ENCODE peak calls at places on chromosome 22, in six cellular contexts. One of them, this sample, is unnamed.

GRCh38 chr22:19917389-19918138 is 24.0 kb upstream of the COMT start:
- DNase-seq in GM13976: no peak
- DNase-seq in Kasumi-1: no peak
- DNase-seq in stimulated activated CD4-positive, alpha-beta T cell treated with anti-CD3 and anti-CD28 coated beads, TNF-alpha, amount 100 ng/mL, for 1 hour: no peak
- DNase-seq in EL: no peak
- DNase-seq in NCI-H2171: no peak
- DNase-seq in this sample: no peak

GRCh38 chr22:31841029-31841827 is 87.4 kb downstream of the DEPDC5 start:
- DNase-seq in GM13976: no peak
- DNase-seq in Kasumi-1: no peak
- DNase-seq in EL: no peak
- DNase-seq in stimulated activated CD4-positive, alpha-beta T cell treated with anti-CD3 and anti-CD28 coated beads, TNF-alpha, amount 100 ng/mL, for 1 hour: no peak
- DNase-seq in NCI-H2171: no peak
- DNase-seq in this sample: no peak

GRCh38 chr22:30234786-30235470 is 11.6 kb downstream of the LIF start:
- DNase-seq in GM13976: no peak
- DNase-seq in EL: peak; percentile 48
- DNase-seq in NCI-H2171: no peak
- DNase-seq in stimulated activated CD4-positive, alpha-beta T cell treated with anti-CD3 and anti-CD28 coated beads, TNF-alpha, amount 100 ng/mL, for 1 hour: no peak
- DNase-seq in Kasumi-1: no peak
- DNase-seq in this sample: no peak

GRCh38 chr22:30333707-30334087 is 7.0 kb upstream of the TBC1D10A start:
- DNase-seq in EL: no peak
- DNase-seq in NCI-H2171: no peak
- DNase-seq in Kasumi-1: no peak
- DNase-seq in stimulated activated CD4-positive, alpha-beta T cell treated with anti-CD3 and anti-CD28 coated beads, TNF-alpha, amount 100 ng/mL, for 1 hour: no peak
- DNase-seq in GM13976: no peak
- DNase-seq in this sample: no peak

GRCh38 chr22:45987462-45987861 is 10.5 kb upstream of the WNT7B start:
- DNase-seq in Kasumi-1: no peak
- DNase-seq in stimulated activated CD4-positive, alpha-beta T cell treated with anti-CD3 and anti-CD28 coated beads, TNF-alpha, amount 100 ng/mL, for 1 hour: no peak
- DNase-seq in EL: no peak
- DNase-seq in GM13976: no peak
- DNase-seq in NCI-H2171: no peak
- DNase-seq in this sample: no peak

GRCh38 chr22:44892803-44893730 is 116.7 kb downstream of the PHF21B start:
- DNase-seq in GM13976: peak; percentile 28
- DNase-seq in stimulated activated CD4-positive, alpha-beta T cell treated with anti-CD3 and anti-CD28 coated beads, TNF-alpha, amount 100 ng/mL, for 1 hour: no peak
- DNase-seq in EL: no peak
- DNase-seq in NCI-H2171: no peak
- DNase-seq in Kasumi-1: no peak
- DNase-seq in this sample: no peak

GRCh38 chr22:36873614-36874308 is 13.0 kb downstream of the NCF4 start:
- DNase-seq in NCI-H2171: no peak
- DNase-seq in GM13976: peak; percentile 82
- DNase-seq in Kasumi-1: peak; percentile 71
- DNase-seq in EL: peak; percentile 70
- DNase-seq in stimulated activated CD4-positive, alpha-beta T cell treated with anti-CD3 and anti-CD28 coated beads, TNF-alpha, amount 100 ng/mL, for 1 hour: no peak
- DNase-seq in this sample: peak; percentile 33

GRCh38 chr22:30801695-30802094 is 107.0 kb downstream of the OSBP2 start:
- DNase-seq in NCI-H2171: no peak
- DNase-seq in GM13976: no peak
- DNase-seq in Kasumi-1: no peak
- DNase-seq in stimulated activated CD4-positive, alpha-beta T cell treated with anti-CD3 and anti-CD28 coated beads, TNF-alpha, amount 100 ng/mL, for 1 hour: no peak
- DNase-seq in EL: no peak
- DNase-seq in this sample: no peak

GRCh38 chr22:43919106-43919965 is 4.3 kb upstream of the PNPLA3 start:
- DNase-seq in stimulated activated CD4-positive, alpha-beta T cell treated with anti-CD3 and anti-CD28 coated beads, TNF-alpha, amount 100 ng/mL, for 1 hour: no peak
- DNase-seq in Kasumi-1: no peak
- DNase-seq in GM13976: no peak
- DNase-seq in NCI-H2171: no peak
- DNase-seq in EL: peak; percentile 79
- DNase-seq in this sample: peak; percentile 51

GRCh38 chr22:45863981-45864751 is 112.8 kb downstream of the WNT7B start:
- DNase-seq in GM13976: peak; percentile 83
- DNase-seq in stimulated activated CD4-positive, alpha-beta T cell treated with anti-CD3 and anti-CD28 coated beads, TNF-alpha, amount 100 ng/mL, for 1 hour: peak; percentile 19
- DNase-seq in EL: peak; percentile 49
- DNase-seq in NCI-H2171: peak; percentile 35
- DNase-seq in Kasumi-1: peak; percentile 66
- DNase-seq in this sample: peak; percentile 28

GRCh38 chr22:35593885-35594470 is 23.2 kb downstream of the MB start:
- DNase-seq in stimulated activated CD4-positive, alpha-beta T cell treated with anti-CD3 and anti-CD28 coated beads, TNF-alpha, amount 100 ng/mL, for 1 hour: no peak
- DNase-seq in EL: no peak
- DNase-seq in GM13976: no peak
- DNase-seq in Kasumi-1: no peak
- DNase-seq in NCI-H2171: no peak
- DNase-seq in this sample: no peak

GRCh38 chr22:27507935-27508504 is 293.5 kb downstream of the MN1 start:
- DNase-seq in GM13976: no peak
- DNase-seq in NCI-H2171: no peak
- DNase-seq in EL: peak; percentile 72
- DNase-seq in Kasumi-1: no peak
- DNase-seq in stimulated activated CD4-positive, alpha-beta T cell treated with anti-CD3 and anti-CD28 coated beads, TNF-alpha, amount 100 ng/mL, for 1 hour: no peak
- DNase-seq in this sample: no peak

GRCh38 chr22:35135165-35135564 is 69.2 kb downstream of the ISX start:
- DNase-seq in stimulated activated CD4-positive, alpha-beta T cell treated with anti-CD3 and anti-CD28 coated beads, TNF-alpha, amount 100 ng/mL, for 1 hour: no peak
- DNase-seq in Kasumi-1: no peak
- DNase-seq in EL: no peak
- DNase-seq in NCI-H2171: no peak
- DNase-seq in GM13976: no peak
- DNase-seq in this sample: no peak

GRCh38 chr22:48936391-48936790 is 891.3 kb downstream of the BRD1 start:
- DNase-seq in Kasumi-1: no peak
- DNase-seq in stimulated activated CD4-positive, alpha-beta T cell treated with anti-CD3 and anti-CD28 coated beads, TNF-alpha, amount 100 ng/mL, for 1 hour: no peak
- DNase-seq in EL: no peak
- DNase-seq in NCI-H2171: no peak
- DNase-seq in GM13976: no peak
- DNase-seq in this sample: no peak

GRCh38 chr22:50201191-50202129 is 649 bp downstream of the SELENOO start:
- DNase-seq in NCI-H2171: no peak
- DNase-seq in stimulated activated CD4-positive, alpha-beta T cell treated with anti-CD3 and anti-CD28 coated beads, TNF-alpha, amount 100 ng/mL, for 1 hour: no peak
- DNase-seq in EL: no peak
- DNase-seq in Kasumi-1: no peak
- DNase-seq in GM13976: no peak
- DNase-seq in this sample: no peak

GRCh38 chr22:32701021-32701420 is 100.5 kb upstream of the TIMP3 start:
- DNase-seq in stimulated activated CD4-positive, alpha-beta T cell treated with anti-CD3 and anti-CD28 coated beads, TNF-alpha, amount 100 ng/mL, for 1 hour: no peak
- DNase-seq in GM13976: no peak
- DNase-seq in NCI-H2171: no peak
- DNase-seq in EL: no peak
- DNase-seq in Kasumi-1: no peak
- DNase-seq in this sample: no peak

GRCh38 chr22:35150163-35151107 is 84.5 kb downstream of the ISX start:
- DNase-seq in NCI-H2171: peak; percentile 15
- DNase-seq in EL: peak; percentile 56
- DNase-seq in Kasumi-1: peak; percentile 65
- DNase-seq in GM13976: peak; percentile 70
- DNase-seq in stimulated activated CD4-positive, alpha-beta T cell treated with anti-CD3 and anti-CD28 coated beads, TNF-alpha, amount 100 ng/mL, for 1 hour: no peak
- DNase-seq in this sample: peak; percentile 51

GRCh38 chr22:40628354-40629042 is 8.0 kb downstream of the MRTFA start:
- DNase-seq in EL: peak; percentile 58
- DNase-seq in Kasumi-1: no peak
- DNase-seq in GM13976: peak; percentile 47
- DNase-seq in NCI-H2171: no peak
- DNase-seq in stimulated activated CD4-positive, alpha-beta T cell treated with anti-CD3 and anti-CD28 coated beads, TNF-alpha, amount 100 ng/mL, for 1 hour: no peak
- DNase-seq in this sample: no peak

GRCh38 chr22:41405588-41405987 is 23.8 kb downstream of the TEF start:
- DNase-seq in stimulated activated CD4-positive, alpha-beta T cell treated with anti-CD3 and anti-CD28 coated beads, TNF-alpha, amount 100 ng/mL, for 1 hour: no peak
- DNase-seq in NCI-H2171: no peak
- DNase-seq in EL: no peak
- DNase-seq in Kasumi-1: no peak
- DNase-seq in GM13976: peak; percentile 68
- DNase-seq in this sample: no peak

GRCh38 chr22:50304528-50305392 is 2.7 kb downstream of the PLXNB2 start:
- DNase-seq in Kasumi-1: peak; percentile 52
- DNase-seq in stimulated activated CD4-positive, alpha-beta T cell treated with anti-CD3 and anti-CD28 coated beads, TNF-alpha, amount 100 ng/mL, for 1 hour: no peak
- DNase-seq in EL: peak; percentile 42
- DNase-seq in GM13976: no peak
- DNase-seq in NCI-H2171: peak; percentile 68
- DNase-seq in this sample: no peak

GRCh38 chr22:31537019-31537535 is 40.7 kb downstream of the SFI1 start:
- DNase-seq in stimulated activated CD4-positive, alpha-beta T cell treated with anti-CD3 and anti-CD28 coated beads, TNF-alpha, amount 100 ng/mL, for 1 hour: no peak
- DNase-seq in EL: no peak
- DNase-seq in GM13976: peak; percentile 67
- DNase-seq in NCI-H2171: no peak
- DNase-seq in Kasumi-1: no peak
- DNase-seq in this sample: no peak